ENCODE peak calls at places on chromosomes 1 and 21, in four cellular contexts. C, A, X and B are unnamed samples.

GRCh38 chr1:36172983-36173382 is 17.0 kb downstream of the MAP7D1 start:
- DNase-seq in C (no peak), A (no peak), X (no peak), B (no peak)

GRCh38 chr1:247471445-247472016 is 13.6 kb upstream of the OR2B11 start:
- DNase-seq in C (no peak), A (no peak), X (no peak), B (no peak)

GRCh38 chr1:61980561-61980960 is 214.1 kb upstream of the L1TD1 start:
- DNase-seq in C (no peak), A (no peak), X (no peak), B (no peak)

GRCh38 chr1:42014823-42015222 is 96.1 kb upstream of the HIVEP3 start:
- DNase-seq in C (no peak), A (no peak), X (no peak), B (no peak)

GRCh38 chr1:194466706-194467105 is 1280.3 kb upstream of the B3GALT2 start:
- DNase-seq in C (no peak), A (no peak), X (no peak), B (no peak)

GRCh38 chr1:32989160-32989894 is 24.7 kb upstream of the RNF19B start:
- DNase-seq in C (peak), A (no peak), X (no peak), B (no peak)

GRCh38 chr1:25844485-25845337 is 14.5 kb downstream of the AUNIP start:
- DNase-seq in C (no peak), A (no peak), X (no peak), B (no peak)

GRCh38 chr1:37946703-37947360 is at the start of gene INPP5B:
- DNase-seq in C (peak), A (peak), X (peak), B (no peak)

GRCh38 chr1:46019348-46019747 is 113.1 kb downstream of the PIK3R3 start:
- DNase-seq in C (no peak), A (no peak), X (no peak), B (no peak)

GRCh38 chr1:119008483-119009299 is 20.5 kb upstream of the TBX15 start:
- DNase-seq in C (peak), A (peak), X (no peak), B (peak)

GRCh38 chr1:26468911-26469310 is 3.3 kb upstream of the HMGN2 start:
- DNase-seq in C (peak), A (no peak), X (no peak), B (peak)

GRCh38 chr21:43850728-43851295 is 14.2 kb upstream of the AGPAT3 start:
- DNase-seq in C (no peak), A (no peak), X (no peak), B (no peak)

GRCh38 chr1:10678852-10679251 is 117.6 kb downstream of the CASZ1 start:
- DNase-seq in C (no peak), A (no peak), X (no peak), B (no peak)

GRCh38 chr1:204623365-204623893 is 62.1 kb downstream of the LRRN2 start:
- DNase-seq in C (peak), A (peak), X (no peak), B (no peak)

GRCh38 chr1:47738560-47739182 is 258.5 kb downstream of the TRABD2B start:
- DNase-seq in C (peak), A (peak), X (no peak), B (no peak)

GRCh38 chr1:79663916-79664315 is 657.4 kb upstream of the ADGRL4 start:
- DNase-seq in C (no peak), A (no peak), X (no peak), B (no peak)

GRCh38 chr1:224387302-224387912 is 30.7 kb downstream of the CNIH4 start:
- DNase-seq in C (no peak), A (no peak), X (peak), B (no peak)

GRCh38 chr1:197958438-197958837 is 41.3 kb downstream of the LHX9 start:
- DNase-seq in C (no peak), A (no peak), X (no peak), B (peak)

GRCh38 chr21:33394260-33394659 is 9.0 kb upstream of the IFNGR2 start:
- DNase-seq in C (peak), A (no peak), X (no peak), B (no peak)

GRCh38 chr1:205926636-205927035 is 16.6 kb downstream of the SLC26A9 start:
- DNase-seq in C (no peak), A (no peak), X (no peak), B (no peak)

GRCh38 chr1:155463865-155464264 is 98.7 kb downstream of the ASH1L start:
- DNase-seq in C (no peak), A (peak), X (no peak), B (no peak)

GRCh38 chr1:17696417-17697301 is 58.5 kb upstream of the ACTL8 start:
- DNase-seq in C (peak), A (peak), X (no peak), B (no peak)

GRCh38 chr1:153679337-153680119 is 1.0 kb downstream of the NPR1 start:
- DNase-seq in C (no peak), A (peak), X (no peak), B (peak)

GRCh38 chr1:174743654-174744561 is 255.8 kb upstream of the CACYBP start:
- DNase-seq in C (no peak), A (peak), X (no peak), B (peak)

GRCh38 chr1:98761238-98761637 is 99.7 kb downstream of the SNX7 start:
- DNase-seq in C (no peak), A (peak), X (no peak), B (peak)

GRCh38 chr1:215865060-215865459 is 298.0 kb downstream of the KCTD3 start:
- DNase-seq in C (no peak), A (peak), X (no peak), B (no peak)

GRCh38 chr1:193014354-193014753 is 44.8 kb downstream of the UCHL5 start:
- DNase-seq in C (no peak), A (no peak), X (no peak), B (no peak)

GRCh38 chr1:173258484-173259264 is 51.5 kb upstream of the TNFSF4 start:
- DNase-seq in C (no peak), A (no peak), X (no peak), B (no peak)

GRCh38 chr1:54376085-54377039 is 29.8 kb downstream of the SSBP3 start:
- DNase-seq in C (peak), A (peak), X (no peak), B (no peak)

GRCh38 chr1:95084317-95085176 is 11.8 kb upstream of the ALG14 start:
- DNase-seq in C (no peak), A (peak), X (peak), B (peak)

GRCh38 chr21:27110956-27111355 is 144.1 kb upstream of the ADAMTS5 start:
- DNase-seq in C (no peak), A (no peak), X (no peak), B (no peak)

GRCh38 chr1:6807782-6808181 is 22.5 kb downstream of the CAMTA1 start:
- DNase-seq in C (no peak), A (peak), X (no peak), B (no peak)

GRCh38 chr21:45638707-45639106 is 4.8 kb upstream of the PCBP3 start:
- DNase-seq in C (no peak), A (no peak), X (no peak), B (no peak)

GRCh38 chr1:151882466-151882865 is 26.8 kb downstream of the THEM4 start:
- DNase-seq in C (no peak), A (no peak), X (no peak), B (no peak)

GRCh38 chr1:207414606-207415108 is 39.5 kb upstream of the CR2 start:
- DNase-seq in C (no peak), A (no peak), X (no peak), B (no peak)

GRCh38 chr1:185681034-185681633 is 53.1 kb upstream of the HMCN1 start:
- DNase-seq in C (no peak), A (peak), X (no peak), B (peak)

GRCh38 chr1:186152227-186152944 is 222.7 kb downstream of the TPR start:
- DNase-seq in C (no peak), A (peak), X (no peak), B (no peak)

GRCh38 chr1:96308314-96308713 is 413.3 kb upstream of the PTBP2 start:
- DNase-seq in C (no peak), A (no peak), X (no peak), B (no peak)